ENCODE peak calls at places on chromosomes 1 and 21, in six cellular contexts. V, M, W, E, Q and C are unnamed samples.

GRCh38 chr1:152888126-152888525 is 10.0 kb downstream of the SMCP start:
- DNase-seq in W (no peak), V (no peak), Q (no peak), E (no peak), M (no peak), C (no peak)

GRCh38 chr1:91759076-91759475 is 126.9 kb downstream of the TGFBR3 start:
- DNase-seq in E (no peak), Q (no peak), W (no peak), M (no peak), V (no peak), C (no peak)

GRCh38 chr1:14742181-14742980 is 143.9 kb downstream of the KAZN start:
- DNase-seq in E (no peak), M (no peak), V (peak; percentile 91), Q (no peak), W (no peak), C (no peak)

GRCh38 chr1:192807968-192808587 is 761 bp upstream of the RGS2 start:
- DNase-seq in E (no peak), V (peak; percentile 36), W (no peak), M (no peak), Q (no peak), C (no peak)

GRCh38 chr1:230140221-230141001 is 73.4 kb downstream of the GALNT2 start:
- DNase-seq in E (peak; percentile 88), Q (no peak), M (peak; percentile 67), W (no peak), V (peak; percentile 83), C (no peak)

GRCh38 chr1:229059671-229060079 is 211.2 kb upstream of the RAB4A start:
- DNase-seq in E (peak; percentile 63), Q (no peak), M (no peak), V (peak; percentile 2), W (no peak), C (no peak)

GRCh38 chr21:43196789-43197188 is 28.0 kb downstream of the CRYAA start:
- DNase-seq in W (no peak), E (peak; percentile 34), M (peak; percentile 75), V (no peak), Q (peak; percentile 75), C (no peak)

GRCh38 chr1:202858306-202858705 is 30.6 kb downstream of the RABIF start:
- DNase-seq in V (no peak), E (no peak), W (peak; percentile 85), Q (no peak), M (peak; percentile 53), C (no peak)

GRCh38 chr1:8985915-8986813 is 40.1 kb downstream of the SLC2A7 start:
- DNase-seq in E (peak; percentile 86), M (peak; percentile 80), W (no peak), Q (peak; percentile 92), V (peak; percentile 97), C (peak; percentile 85)

DNA sequence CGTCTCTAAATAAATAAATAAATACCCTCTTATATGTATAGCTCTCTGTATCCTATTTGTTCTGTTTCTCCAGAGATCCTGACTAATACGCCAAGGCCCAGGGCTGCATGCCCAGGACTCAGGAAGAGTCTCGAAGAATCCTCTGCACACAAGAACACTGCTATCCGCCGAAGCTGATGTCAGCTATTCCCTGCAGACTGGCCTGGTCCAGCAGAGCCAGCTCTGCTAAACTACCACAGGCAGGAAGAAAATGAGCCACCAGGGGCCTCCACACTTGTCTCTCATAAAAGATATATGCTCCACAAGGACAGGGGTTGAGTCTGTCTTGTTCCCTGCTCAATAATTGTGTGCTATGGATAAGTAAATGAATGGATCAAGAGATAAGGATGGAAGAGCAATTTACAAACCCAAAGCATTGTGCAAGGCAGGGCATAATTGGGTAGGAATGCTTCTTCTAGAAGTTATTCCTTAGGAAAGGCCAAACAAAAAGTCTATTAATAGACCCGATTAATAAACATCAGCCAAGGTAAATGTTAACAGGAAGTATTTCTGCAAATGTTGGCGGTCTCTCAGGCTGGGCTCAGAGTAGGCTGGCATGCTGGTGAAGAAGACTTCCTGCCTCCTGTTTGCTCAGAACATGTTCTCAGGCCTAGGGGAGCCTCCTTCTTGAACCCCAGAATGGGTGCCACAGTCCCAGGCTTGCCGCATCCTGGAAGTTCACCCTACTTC is 26.3 kb upstream of the MAN1C1 start:
- DNase-seq in E (no peak), M (no peak), V (peak; percentile 37), Q (no peak), W (no peak), C (no peak)
- TF ChIP-seq CTCF in E (no peak), M (no peak), V (peak; percentile 42), Q (no peak), W (no peak), C (no peak)

GRCh38 chr1:54340434-54340833 is 65.8 kb downstream of the SSBP3 start:
- DNase-seq in V (no peak), M (no peak), Q (no peak), E (no peak), W (no peak), C (no peak)
- H3K27ac ChIP-seq in V (no peak overlapping the region), M (no peak overlapping the region), Q (no peak overlapping the region), E (no peak overlapping the region), W (no peak overlapping the region), C (peak overlapping the region; percentile 18)

DNA sequence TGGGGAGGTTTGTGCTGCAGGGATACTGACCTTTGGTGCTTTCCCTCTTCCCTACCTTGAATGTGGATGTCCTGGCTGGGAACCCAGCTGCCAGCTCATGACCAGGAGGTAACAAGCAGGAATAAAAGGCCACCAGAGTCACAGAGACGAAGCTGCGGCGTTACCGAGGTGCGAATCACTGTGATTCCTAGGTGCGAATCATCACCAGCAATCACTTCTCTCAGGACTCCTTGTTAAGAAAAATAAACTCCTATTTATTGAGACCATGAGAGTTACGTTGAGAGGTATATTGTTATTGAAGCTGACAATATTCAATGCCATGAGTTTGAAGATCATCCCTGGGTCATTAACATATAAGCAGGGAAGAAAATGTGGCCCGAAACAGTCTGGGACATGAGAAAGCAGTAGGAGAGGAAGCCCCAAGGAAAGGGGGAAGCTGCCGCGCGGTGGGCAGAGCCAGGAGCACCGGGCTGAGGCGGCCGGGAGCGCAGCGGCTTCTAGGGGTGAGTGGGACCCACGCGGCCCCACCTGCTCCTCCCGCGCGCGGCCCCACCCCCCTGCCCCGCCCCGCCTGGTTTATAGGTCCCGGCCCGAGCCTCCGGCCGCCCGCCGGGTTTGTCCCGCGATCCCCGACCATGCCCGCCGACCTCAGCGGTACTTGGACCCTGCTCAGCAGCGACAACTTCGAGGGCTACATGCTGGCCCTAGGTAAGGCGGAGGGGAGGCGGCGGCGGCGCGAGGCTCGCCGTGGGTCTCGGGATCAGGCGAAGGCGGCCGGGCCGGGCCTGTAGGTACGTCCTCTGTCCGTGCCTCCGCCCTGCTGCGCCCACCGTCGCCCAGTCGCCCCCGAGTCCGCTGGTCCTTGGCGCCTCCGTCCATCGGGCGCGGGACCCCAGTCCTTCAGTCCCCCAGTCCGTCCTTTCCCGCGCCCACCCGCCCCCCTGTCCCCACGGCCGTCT is at the start of gene RBP7:
- DNase-seq in V (no peak), W (peak; percentile 36), Q (no peak), E (peak; percentile 48), M (peak; percentile 10), C (no peak)
- H3K4me3 ChIP-seq in V (peak within 1 kb of the TSS; percentile 34), W (peak within 1 kb of the TSS; percentile 33), Q (peak within 1 kb of the TSS; percentile 79), E (peak within 1 kb of the TSS; percentile 37), M (peak within 1 kb of the TSS; percentile 47), C (peak within 1 kb of the TSS; percentile 56)

GRCh38 chr1:208045410-208046252 is 134.7 kb upstream of the CD34 start:
- DNase-seq in M (no peak), E (no peak), Q (no peak), V (no peak), W (no peak), C (no peak)
- TF ChIP-seq CTCF in M (no peak), E (no peak), Q (no peak), V (peak; percentile 41), W (no peak), C (no peak)

DNA sequence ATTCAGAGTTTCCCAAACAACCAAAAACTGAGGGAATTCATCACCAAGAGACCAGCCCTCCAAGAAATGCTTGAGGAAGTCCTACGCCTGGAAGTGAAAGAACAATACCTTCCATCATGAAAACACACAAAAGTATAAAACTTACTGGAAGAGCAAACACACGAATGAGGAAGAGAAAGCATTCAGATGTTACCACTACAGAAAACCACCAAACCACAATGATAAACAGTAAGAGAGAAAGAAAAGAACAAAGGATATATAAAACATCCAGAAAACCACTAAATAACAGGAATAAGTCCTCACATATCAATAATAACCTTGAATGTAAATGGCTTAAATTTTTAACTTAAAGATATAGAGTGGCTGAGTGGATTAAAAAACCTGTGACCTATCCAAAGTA is 58.5 kb upstream of the BCL10 start:
- DNase-seq in E (no peak), V (no peak), W (no peak), Q (no peak), M (no peak), C (no peak)
- H3K27ac ChIP-seq in E (no peak overlapping the region), V (peak overlapping the region; percentile 51), W (no peak overlapping the region), Q (no peak overlapping the region), M (no peak overlapping the region), C (no peak overlapping the region)